ENCODE peak calls at places on chromosomes 11 and 22, in eight cellular contexts. L is iPS-NIHi11, B is MCF 10A, P is SK-N-MC, T is astrocyte of the spinal cord, V is posterior cingulate gyrus, I is RWPE2, C is amygdala. W is an unnamed sample.

GRCh38 chr11:64739871-64740270 is 4.1 kb downstream of the RASGRP2 start:
- DNase-seq in V (no peak), L (no peak), C (no peak), I (no peak), B (no peak), T (no peak), P (no peak), W (no peak)

GRCh38 chr11:70700453-70700852 is 302.1 kb downstream of the CTTN start:
- DNase-seq in L (no peak), I (no peak), C (no peak), B (no peak), T (no peak), P (no peak), V (no peak), W (no peak)

GRCh38 chr22:41885116-41885515 is 29.8 kb downstream of the SHISA8 start:
- DNase-seq in I (no peak), V (no peak), B (no peak), T (no peak), L (no peak), P (no peak), C (no peak), W (no peak)

GRCh38 chr11:27592111-27592780 is 85.7 kb upstream of the LIN7C start:
- DNase-seq in T (no peak), C (no peak), B (peak), L (no peak), P (no peak), V (no peak), I (no peak), W (no peak)

GRCh38 chr11:80239217-80239616 is 798.4 kb upstream of the TENM4 start:
- DNase-seq in B (peak), C (no peak), P (no peak), V (no peak), I (no peak), T (no peak), L (no peak), W (no peak)

GRCh38 chr22:29098296-29098695 is 25.5 kb downstream of the KREMEN1 start:
- DNase-seq in V (no peak), C (no peak), I (no peak), T (no peak), L (no peak), B (no peak), P (no peak), W (no peak)

GRCh38 chr11:65817312-65817814 is 16.4 kb upstream of the SNX32 start:
- DNase-seq in P (no peak), V (no peak), C (no peak), I (no peak), B (no peak), T (peak), L (no peak), W (no peak)

GRCh38 chr11:45333506-45333971 is 47.4 kb upstream of the SYT13 start:
- DNase-seq in P (no peak), T (peak), B (no peak), V (no peak), L (peak), I (no peak), C (no peak), W (no peak)

GRCh38 chr22:37370306-37370979 is 56.8 kb downstream of the ELFN2 start:
- DNase-seq in I (no peak), B (no peak), V (no peak), P (no peak), T (no peak), C (no peak), L (no peak), W (no peak)

GRCh38 chr11:47560431-47560830 is 5.0 kb upstream of the PTPMT1 start:
- DNase-seq in B (peak), T (no peak), I (no peak), L (no peak), P (no peak), V (no peak), C (no peak), W (no peak)

GRCh38 chr11:77091146-77091940 is 11.3 kb upstream of the OMP start:
- DNase-seq in V (peak), T (peak), C (peak), B (peak), L (peak), I (peak), P (no peak), W (peak)

GRCh38 chr11:59207988-59208432 is 4.7 kb downstream of the MPEG1 start:
- DNase-seq in I (no peak), L (peak), C (no peak), V (no peak), B (peak), P (no peak), T (peak), W (no peak)

GRCh38 chr11:121892131-121892681 is 223.8 kb downstream of the BLID start:
- DNase-seq in V (no peak), P (no peak), T (peak), C (no peak), I (peak), L (peak), B (peak), W (peak)

GRCh38 chr11:14927146-14927545 is 35.1 kb upstream of the CYP2R1 start:
- DNase-seq in L (no peak), C (no peak), B (no peak), V (no peak), T (peak), I (no peak), P (no peak), W (no peak)

GRCh38 chr22:18119409-18120110 is 9.0 kb downstream of the TUBA8 start:
- DNase-seq in I (no peak), C (no peak), V (no peak), T (no peak), B (peak), P (no peak), L (no peak), W (no peak)

GRCh38 chr22:42613869-42614268 is 814 bp downstream of the POLDIP3 start:
- DNase-seq in B (no peak), L (no peak), P (no peak), C (no peak), V (no peak), I (no peak), T (no peak), W (no peak)

GRCh38 chr22:17159504-17159951 is 451 bp upstream of the HDHD5 start:
- DNase-seq in C (peak), P (no peak), L (no peak), V (peak), T (peak), I (no peak), B (peak), W (peak)

GRCh38 chr11:1199689-1200610 is 22.9 kb upstream of the MUC5B start:
- DNase-seq in B (no peak), L (peak), C (no peak), V (no peak), P (no peak), T (no peak), I (peak), W (peak)

GRCh38 chr11:27473017-27473406 is 422 bp upstream of the LGR4 start:
- DNase-seq in P (no peak), T (no peak), C (no peak), L (no peak), B (no peak), I (no peak), V (no peak), W (no peak)